ENCODE peak calls at places on chromosomes 2 and 18, in nine cellular contexts. F, N, W, V, C, G, Z, K and U are unnamed samples.

GRCh38 chr18:45657357-45658335 is 42.4 kb downstream of the SLC14A2 start:
- DNase-seq in F (no peak), N (no peak), W (no peak), V (no peak), C (no peak), G (peak; percentile 56), Z (no peak), K (no peak), U (no peak)

GRCh38 chr2:216714412-216714775 is 19.0 kb upstream of the IGFBP5 start:
- DNase-seq in F (no peak), N (no peak), W (no peak), V (no peak), C (no peak), G (no peak), Z (no peak), K (no peak), U (no peak)

GRCh38 chr2:128303095-128303791 is 15.4 kb downstream of the HS6ST1 start:
- DNase-seq in F (peak; percentile 43), N (no peak), W (peak; percentile 46), V (no peak), C (no peak), G (no peak), Z (no peak), K (no peak), U (no peak)

GRCh38 chr2:86064006-86064405 is 41.7 kb downstream of the POLR1A start:
- DNase-seq in F (no peak), N (no peak), W (no peak), V (no peak), C (peak; percentile 83), G (no peak), Z (no peak), K (no peak), U (no peak)

GRCh38 chr2:21371499-21372003 is 247.8 kb downstream of the TDRD15 start:
- DNase-seq in F (no peak), N (no peak), W (no peak), V (no peak), C (no peak), G (no peak), Z (no peak), K (no peak), U (no peak)

GRCh38 chr2:30336978-30337841 is 105.9 kb downstream of the LBH start:
- DNase-seq in F (no peak), N (no peak), W (no peak), V (no peak), C (peak; percentile 94), G (peak; percentile 63), Z (no peak), K (no peak), U (no peak)

GRCh38 chr2:217993055-217993645 is 9.6 kb downstream of the TNS1 start:
- DNase-seq in F (no peak), N (no peak), W (peak; percentile 14), V (no peak), C (no peak), G (no peak), Z (peak; percentile 20), K (no peak), U (no peak)

GRCh38 chr2:200608341-200609026 is 22.7 kb downstream of the AOX1 start:
- DNase-seq in F (no peak), N (no peak), W (no peak), V (no peak), C (no peak), G (no peak), Z (no peak), K (no peak), U (no peak)

DNA sequence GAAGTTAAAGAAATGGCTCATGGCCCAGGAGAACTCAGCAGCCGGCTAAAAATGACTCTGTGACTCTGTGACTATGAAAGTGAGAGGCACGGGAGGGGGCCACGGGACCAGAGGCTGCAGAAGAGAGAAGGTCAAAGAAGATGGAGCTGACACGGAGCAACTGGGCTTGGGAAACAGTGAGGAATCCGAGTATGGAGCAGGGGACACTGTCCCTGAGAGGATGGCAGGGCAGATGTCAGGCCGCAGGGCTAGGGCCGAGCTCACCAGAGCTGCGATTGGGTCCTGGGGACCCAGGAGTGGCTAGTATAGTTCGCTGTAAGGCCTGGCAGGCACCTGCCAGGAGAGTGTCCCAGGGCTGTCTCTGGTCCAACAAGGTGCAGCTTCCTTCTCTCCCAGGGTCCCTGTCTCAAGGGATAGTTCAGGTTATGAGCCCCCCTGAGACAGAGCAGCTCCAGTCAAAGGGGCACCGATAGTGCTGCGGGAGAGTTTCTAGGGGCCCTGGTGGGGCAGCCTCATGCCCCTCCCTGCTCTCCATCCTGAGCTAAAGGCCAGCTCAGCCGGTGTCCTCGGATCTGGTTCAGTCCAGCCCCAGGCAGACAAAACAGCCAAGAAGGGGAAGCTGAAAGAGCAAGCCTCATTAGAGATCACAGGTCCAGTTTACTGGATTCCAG is 42.7 kb downstream of the CIB4 start:
- DNase-seq in F (no peak), N (no peak), W (no peak), V (no peak), C (no peak), G (no peak), Z (peak; percentile 58), K (no peak), U (peak; percentile 4)
- H3K27me3 ChIP-seq in F (peaks cover 1% of the 10 kb centered on the region), N (peaks cover 8% of the 10 kb centered on the region), W (no peaks in the 10 kb centered on the region), V (no peaks in the 10 kb centered on the region), C (peaks cover 93% of the 10 kb centered on the region), G (peaks cover 7% of the 10 kb centered on the region), Z (no peaks in the 10 kb centered on the region), K (peaks cover 19% of the 10 kb centered on the region), U (no peaks in the 10 kb centered on the region)

GRCh38 chr2:64537991-64538390 is 13.9 kb downstream of the AFTPH start:
- DNase-seq in F (no peak), N (no peak), W (no peak), V (no peak), C (no peak), G (no peak), Z (no peak), K (no peak), U (no peak)
- H3K4me1 ChIP-seq in F (peaks cover 23% of the 10 kb centered on the region), N (peaks cover 5% of the 10 kb centered on the region), W (no peaks in the 10 kb centered on the region), V (no peaks in the 10 kb centered on the region), C (peaks cover 8% of the 10 kb centered on the region), G (peaks cover 13% of the 10 kb centered on the region), Z (no peaks in the 10 kb centered on the region), K (peaks cover 11% of the 10 kb centered on the region), U (no peaks in the 10 kb centered on the region)

GRCh38 chr2:108932736-108933135 is 56.3 kb downstream of the EDAR start:
- DNase-seq in F (no peak), N (no peak), W (no peak), V (no peak), C (no peak), G (no peak), Z (no peak), K (no peak), U (peak; percentile 79)
- H3K27me3 ChIP-seq in F (no peaks in the 10 kb centered on the region), N (no peaks in the 10 kb centered on the region), W (no peaks in the 10 kb centered on the region), V (no peaks in the 10 kb centered on the region), C (no peaks in the 10 kb centered on the region), G (no peaks in the 10 kb centered on the region), Z (peaks cover 31% of the 10 kb centered on the region), K (peaks cover 3% of the 10 kb centered on the region), U (no peaks in the 10 kb centered on the region)

DNA sequence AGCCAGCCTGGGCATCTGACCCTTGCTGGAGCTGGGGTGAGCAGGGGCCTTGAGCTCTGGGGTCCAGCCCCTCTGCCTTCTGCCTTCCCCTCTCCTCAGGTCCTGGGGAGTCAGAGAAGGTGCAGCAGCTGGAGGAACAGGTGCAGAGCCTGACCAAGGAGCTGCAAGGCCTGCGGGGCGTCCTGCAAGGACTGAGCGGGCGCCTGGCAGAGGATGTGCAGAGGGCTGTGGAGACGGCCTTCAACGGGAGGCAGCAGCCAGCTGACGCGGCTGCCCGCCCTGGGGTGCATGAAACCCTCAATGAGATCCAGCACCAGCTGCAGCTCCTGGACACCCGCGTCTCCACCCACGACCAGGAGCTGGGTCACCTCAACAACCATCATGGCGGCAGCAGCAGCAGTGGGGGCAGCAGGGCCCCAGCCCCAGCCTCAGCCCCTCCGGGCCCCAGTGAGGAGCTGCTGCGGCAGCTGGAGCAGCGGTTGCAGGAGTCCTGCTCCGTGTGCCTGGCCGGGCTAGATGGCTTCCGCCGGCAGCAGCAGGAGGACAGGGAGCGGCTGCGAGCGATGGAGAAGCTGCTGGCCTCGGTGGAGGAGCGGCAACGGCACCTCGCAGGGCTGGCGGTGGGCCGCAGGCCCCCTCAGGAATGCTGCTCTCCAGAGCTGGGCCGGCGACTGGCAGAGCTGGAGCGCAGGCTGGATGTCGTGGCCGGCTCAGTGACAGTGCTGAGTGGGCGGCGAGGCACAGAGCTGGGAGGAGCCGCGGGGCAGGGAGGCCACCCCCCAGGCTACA is 3.8 kb downstream of the EMILIN1 start:
- DNase-seq in F (peak; percentile 62), N (no peak), W (peak; percentile 70), V (no peak), C (no peak), G (no peak), Z (no peak), K (no peak), U (no peak)
- H3K4me1 ChIP-seq in F (peaks cover 21% of the 10 kb centered on the region), N (peaks cover 5% of the 10 kb centered on the region), W (peaks cover 4% of the 10 kb centered on the region), V (peaks cover 11% of the 10 kb centered on the region), C (peaks cover 27% of the 10 kb centered on the region), G (peaks cover 37% of the 10 kb centered on the region), Z (peaks cover 68% of the 10 kb centered on the region), K (peaks cover 21% of the 10 kb centered on the region), U (peaks cover 22% of the 10 kb centered on the region)

GRCh38 chr2:240704651-240705050 is 13.0 kb downstream of the AQP12A start:
- DNase-seq in F (peak; percentile 19), N (no peak), W (peak; percentile 37), V (no peak), C (no peak), G (peak; percentile 37), Z (no peak), K (no peak), U (peak; percentile 14)
- H3K27me3 ChIP-seq in F (peaks cover 11% of the 10 kb centered on the region), N (no peaks in the 10 kb centered on the region), W (no peaks in the 10 kb centered on the region), V (no peaks in the 10 kb centered on the region), C (peaks cover 65% of the 10 kb centered on the region), G (no peaks in the 10 kb centered on the region), Z (peaks cover 54% of the 10 kb centered on the region), K (peaks cover 88% of the 10 kb centered on the region), U (no peaks in the 10 kb centered on the region)

GRCh38 chr18:8751692-8752091 is 46.3 kb downstream of the MTCL1 start:
- DNase-seq in F (no peak), N (no peak), W (no peak), V (no peak), C (no peak), G (no peak), Z (no peak), K (no peak), U (no peak)
- H3K4me1 ChIP-seq in F (no peaks in the 10 kb centered on the region), N (no peaks in the 10 kb centered on the region), W (no peaks in the 10 kb centered on the region), V (no peaks in the 10 kb centered on the region), C (no peaks in the 10 kb centered on the region), G (peaks cover 21% of the 10 kb centered on the region), Z (no peaks in the 10 kb centered on the region), K (no peaks in the 10 kb centered on the region), U (peaks cover 7% of the 10 kb centered on the region)

DNA sequence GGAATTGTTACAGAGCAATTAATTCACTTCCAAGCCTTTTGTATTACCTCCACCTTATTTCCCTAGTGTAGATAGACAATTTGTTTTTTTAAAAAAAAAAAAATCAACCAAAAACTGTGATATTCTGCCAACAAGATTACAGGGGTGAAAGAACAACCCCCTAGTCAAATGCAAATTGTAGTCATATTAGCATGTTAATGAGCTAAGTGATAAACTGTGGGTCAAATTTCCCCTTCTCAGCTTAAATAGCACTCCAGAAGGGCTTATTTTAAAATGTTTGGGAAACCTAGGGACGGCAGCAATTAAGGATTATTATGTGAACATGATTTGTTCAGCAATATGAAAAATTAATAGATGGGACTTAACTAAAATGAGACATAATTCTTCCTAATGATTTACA is 246.1 kb upstream of the STON1 start:
- DNase-seq in F (no peak), N (no peak), W (no peak), V (peak; percentile 47), C (no peak), G (no peak), Z (no peak), K (no peak), U (no peak)
- H3K27me3 ChIP-seq in F (no peaks in the 10 kb centered on the region), N (no peaks in the 10 kb centered on the region), W (no peaks in the 10 kb centered on the region), V (no peaks in the 10 kb centered on the region), C (no peaks in the 10 kb centered on the region), G (no peaks in the 10 kb centered on the region), Z (no peaks in the 10 kb centered on the region), K (no peaks in the 10 kb centered on the region), U (no peaks in the 10 kb centered on the region)